ENCODE peak calls at places on chromosome 14, in six cellular contexts. N is GM12878, B is GM12892, D is K562, I is H1, X is HepG2. V is an unnamed sample.

GRCh38 chr14:105497671-105498429 is 6.8 kb downstream of the TEDC1 start:
- DNase-seq in N (no peak), B (peak), D (no peak), I (no peak), X (no peak), V (peak)

GRCh38 chr14:25411933-25412757 is 362.2 kb upstream of the STXBP6 start:
- DNase-seq in N (no peak), B (no peak), D (peak), I (no peak), X (no peak), V (no peak)

GRCh38 chr14:30882431-30882830 is 8.1 kb downstream of the COCH start:
- DNase-seq in N (no peak), B (no peak), D (no peak), I (no peak), X (no peak), V (no peak)

GRCh38 chr14:82230748-82231147 is 697.1 kb upstream of the SEL1L start:
- DNase-seq in N (no peak), B (no peak), D (no peak), I (no peak), X (no peak), V (no peak)

GRCh38 chr14:32004300-32004699 is 72.8 kb upstream of the ARHGAP5 start:
- DNase-seq in N (no peak), B (no peak), D (no peak), I (no peak), X (peak), V (no peak)

GRCh38 chr14:95217391-95217900 is 60.1 kb upstream of the DICER1 start:
- DNase-seq in N (no peak), B (no peak), D (no peak), I (no peak), X (no peak), V (no peak)

GRCh38 chr14:65287264-65288131 is 125.0 kb upstream of the FUT8 start:
- DNase-seq in N (no peak), B (peak), D (no peak), I (no peak), X (no peak), V (peak)

GRCh38 chr14:102668291-102668873 is 75.9 kb downstream of the RCOR1 start:
- DNase-seq in N (no peak), B (no peak), D (no peak), I (no peak), X (no peak), V (no peak)

GRCh38 chr14:30560581-30560980 is 1.6 kb downstream of the G2E3 start:
- DNase-seq in N (no peak), B (no peak), D (no peak), I (no peak), X (no peak), V (no peak)

GRCh38 chr14:51304956-51305355 is 64.9 kb downstream of the TMX1 start:
- DNase-seq in N (no peak), B (no peak), D (no peak), I (no peak), X (no peak), V (no peak)

GRCh38 chr14:98137626-98138025 is 1134.4 kb downstream of the BCL11B start:
- DNase-seq in N (no peak), B (no peak), D (no peak), I (no peak), X (no peak), V (no peak)

GRCh38 chr14:97994020-97994531 is 1196.9 kb downstream of the VRK1 start:
- DNase-seq in N (no peak), B (no peak), D (no peak), I (no peak), X (no peak), V (no peak)

GRCh38 chr14:22448905-22449611 is 140.0 kb downstream of the DAD1 start:
- DNase-seq in N (no peak), B (no peak), D (no peak), I (no peak), X (no peak), V (no peak)

GRCh38 chr14:63840981-63841380 is 11.8 kb upstream of the SYNE2 start:
- DNase-seq in N (no peak), B (no peak), D (peak), I (no peak), X (peak), V (no peak)

GRCh38 chr14:78157855-78158436 is 12.2 kb upstream of the NRXN3 start:
- DNase-seq in N (no peak), B (no peak), D (peak), I (no peak), X (peak), V (no peak)

GRCh38 chr14:84237881-84238280 is 1292.1 kb upstream of the FLRT2 start:
- DNase-seq in N (no peak), B (no peak), D (no peak), I (no peak), X (no peak), V (no peak)

GRCh38 chr14:105588236-105588860 is 62.0 kb downstream of the TMEM121 start:
- DNase-seq in N (no peak), B (no peak), D (no peak), I (no peak), X (no peak), V (no peak)

GRCh38 chr14:33186656-33187055 is 248.0 kb downstream of the NPAS3 start:
- DNase-seq in N (no peak), B (no peak), D (no peak), I (no peak), X (no peak), V (no peak)

GRCh38 chr14:95413289-95414215 is 93.8 kb upstream of the CLMN start:
- DNase-seq in N (no peak), B (no peak), D (no peak), I (no peak), X (no peak), V (no peak)

GRCh38 chr14:96212896-96213295 is 8.3 kb downstream of the BDKRB2 start:
- DNase-seq in N (no peak), B (no peak), D (no peak), I (no peak), X (no peak), V (no peak)

GRCh38 chr14:102591372-102591943 is 991 bp upstream of the RCOR1 start:
- DNase-seq in N (no peak), B (no peak), D (peak), I (no peak), X (no peak), V (no peak)

GRCh38 chr14:36519431-36520321 is at the start of gene NKX2-1:
- DNase-seq in N (no peak), B (no peak), D (no peak), I (no peak), X (no peak), V (no peak)

GRCh38 chr14:42028607-42029006 is 421.9 kb downstream of the LRFN5 start:
- DNase-seq in N (no peak), B (no peak), D (no peak), I (no peak), X (no peak), V (no peak)

GRCh38 chr14:104037903-104038302 is 47.6 kb upstream of the ASPG start:
- DNase-seq in N (no peak), B (no peak), D (no peak), I (no peak), X (no peak), V (no peak)

GRCh38 chr14:104037074-104037473 is 48.4 kb upstream of the ASPG start:
- DNase-seq in N (no peak), B (no peak), D (no peak), I (no peak), X (no peak), V (no peak)

GRCh38 chr14:104036250-104036649 is 49.2 kb upstream of the ASPG start:
- DNase-seq in N (no peak), B (no peak), D (no peak), I (no peak), X (no peak), V (no peak)

GRCh38 chr14:104039214-104039613 is 46.3 kb upstream of the ASPG start:
- DNase-seq in N (no peak), B (no peak), D (no peak), I (no peak), X (no peak), V (no peak)

DNA sequence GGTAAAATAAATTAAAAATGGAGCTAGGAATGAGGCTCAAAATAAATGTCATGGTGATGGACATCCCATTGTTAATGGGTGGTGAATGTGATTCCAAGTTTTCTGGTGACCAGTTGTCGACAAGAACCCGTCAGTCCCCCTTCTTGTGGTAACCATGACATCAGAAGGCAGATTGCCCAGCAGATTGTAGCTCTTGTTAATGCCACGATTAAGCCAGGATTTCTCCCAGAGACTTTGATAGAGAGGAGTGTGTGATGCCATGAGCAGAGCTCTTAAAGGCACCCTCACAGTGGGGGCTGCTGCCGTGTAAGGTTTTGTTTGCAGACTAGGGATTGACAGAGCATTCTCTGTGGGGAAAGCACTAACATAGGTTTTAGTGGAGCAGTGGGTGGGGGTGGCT is 50.2 kb upstream of the ASPG start:
- DNase-seq in N (no peak), B (no peak), D (no peak), I (no peak), X (no peak), V (no peak)
- TF ChIP-seq POLR2A in N (no peak), B (no peak), D (no peak), I (no peak), X (no peak), V (no peak)

GRCh38 chr14:73263606-73264005 is 26.3 kb downstream of the PAPLN start:
- DNase-seq in N (no peak), B (peak), D (no peak), I (no peak), X (no peak), V (no peak)
- TF ChIP-seq POLR2AphosphoS5 in N (no peak), B (no peak), D (no peak), I (no peak), X (no peak), V (no peak)

GRCh38 chr14:68015356-68016242 is 196.0 kb downstream of the RAD51B start:
- DNase-seq in N (no peak), B (no peak), D (no peak), I (no peak), X (no peak), V (no peak)

GRCh38 chr14:68020493-68020892 is 200.9 kb downstream of the RAD51B start:
- DNase-seq in N (no peak), B (no peak), D (no peak), I (no peak), X (no peak), V (no peak)

GRCh38 chr14:68016243-68016914 is 196.8 kb downstream of the RAD51B start:
- DNase-seq in N (no peak), B (no peak), D (no peak), I (no peak), X (no peak), V (no peak)

GRCh38 chr14:68018598-68018997 is 199.0 kb downstream of the RAD51B start:
- DNase-seq in N (no peak), B (no peak), D (no peak), I (no peak), X (peak), V (no peak)

GRCh38 chr14:68020999-68021663 is 201.6 kb downstream of the RAD51B start:
- DNase-seq in N (peak), B (no peak), D (no peak), I (no peak), X (no peak), V (no peak)
- TF ChIP-seq TAF1 in N (no peak), B (no peak), D (no peak), I (no peak), X (no peak), V (no peak)

GRCh38 chr14:71400821-71401447 is 493.7 kb downstream of the PCNX1 start:
- DNase-seq in N (peak), B (no peak), D (no peak), I (no peak), X (no peak), V (no peak)

GRCh38 chr14:71398450-71398849 is 491.2 kb downstream of the PCNX1 start:
- DNase-seq in N (peak), B (no peak), D (no peak), I (no peak), X (no peak), V (no peak)

GRCh38 chr14:71397371-71397770 is 490.1 kb downstream of the PCNX1 start:
- DNase-seq in N (no peak), B (no peak), D (no peak), I (no peak), X (no peak), V (no peak)

GRCh38 chr14:71396050-71396677 is 488.9 kb downstream of the PCNX1 start:
- DNase-seq in N (no peak), B (no peak), D (no peak), I (no peak), X (no peak), V (no peak)

DNA sequence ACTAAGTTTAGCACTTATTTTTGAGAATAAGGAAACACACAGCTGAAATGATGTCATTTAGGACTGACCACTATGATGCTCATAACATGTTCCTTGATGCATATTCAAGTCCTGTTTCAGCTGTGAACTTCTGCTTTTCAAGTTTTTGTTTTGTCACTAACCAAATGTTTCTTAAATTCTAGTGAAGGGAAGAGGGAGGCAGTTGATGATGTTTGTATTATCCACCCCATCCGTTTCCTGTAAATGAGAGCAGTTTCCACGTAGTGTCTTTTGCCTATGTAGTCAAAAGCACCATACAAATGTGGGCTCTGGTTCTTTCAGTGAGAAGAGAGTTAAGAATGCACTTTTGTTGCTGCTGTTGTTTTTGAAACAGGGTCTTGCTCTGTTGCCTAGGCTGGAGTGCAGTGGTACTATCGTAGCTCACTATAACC is 491.8 kb downstream of the PCNX1 start:
- DNase-seq in N (peak), B (no peak), D (no peak), I (no peak), X (no peak), V (peak)
- TF ChIP-seq POLR2A in N (no peak), B (no peak), D (no peak), I (no peak), X (no peak), V (peak)

GRCh38 chr14:58875613-58876012 is 237.9 kb downstream of the DACT1 start:
- DNase-seq in N (no peak), B (no peak), D (no peak), I (no peak), X (no peak), V (no peak)

GRCh38 chr14:58876613-58877012 is 238.9 kb downstream of the DACT1 start:
- DNase-seq in N (no peak), B (no peak), D (no peak), I (no peak), X (no peak), V (no peak)

GRCh38 chr14:58878740-58879139 is 241.0 kb downstream of the DACT1 start:
- DNase-seq in N (no peak), B (no peak), D (no peak), I (no peak), X (no peak), V (no peak)

GRCh38 chr14:58871972-58872530 is 234.3 kb downstream of the DACT1 start:
- DNase-seq in N (no peak), B (no peak), D (no peak), I (no peak), X (no peak), V (no peak)

GRCh38 chr14:58873228-58873953 is 235.6 kb downstream of the DACT1 start:
- DNase-seq in N (no peak), B (no peak), D (no peak), I (no peak), X (no peak), V (no peak)
- TF ChIP-seq POLR2AphosphoS5 in N (no peak), B (no peak), D (no peak), I (no peak), X (no peak), V (no peak)